ENCODE peak calls at places on chromosomes 4 and X, in nine cellular contexts. Z is K562; C is Peyer's patch; S is fibroblast of lung; R is right atrium auricular region; K is tibial artery; G is OCI-LY7; H is CD4-positive, alpha-beta memory T cell; P is adrenal gland. Y is an unnamed sample.

GRCh38 chrX:85429066-85429465 is 49.6 kb upstream of the POF1B start:
- DNase-seq in G (no peak), C (no peak), S (no peak), K (no peak), P (no peak), H (no peak), R (no peak), Z (no peak), Y (no peak)

GRCh38 chrX:114782925-114783324 is 199.0 kb downstream of the HTR2C start:
- DNase-seq in Z (no peak), P (no peak), C (no peak), K (no peak), R (no peak), S (no peak), H (no peak), G (no peak), Y (no peak)

GRCh38 chr4:11130195-11130975 is 298.3 kb downstream of the HS3ST1 start:
- DNase-seq in P (no peak), S (peak; percentile 98), G (no peak), H (no peak), C (no peak), R (no peak), Z (no peak), K (peak; percentile 29), Y (no peak)

GRCh38 chrX:11533211-11533651 is 132.5 kb downstream of the ARHGAP6 start:
- DNase-seq in H (peak; percentile 81), Z (peak; percentile 66), P (no peak), C (no peak), S (peak; percentile 78), K (no peak), R (no peak), G (peak; percentile 84), Y (no peak)

GRCh38 chrX:19585370-19586082 is 70.2 kb upstream of the MAP3K15 start:
- DNase-seq in S (no peak), K (no peak), R (no peak), G (no peak), C (no peak), H (no peak), Z (no peak), P (no peak), Y (no peak)

GRCh38 chrX:10110984-10111363 is 45.8 kb upstream of the CLCN4 start:
- DNase-seq in Z (no peak), H (peak; percentile 84), K (no peak), P (no peak), S (no peak), C (no peak), G (no peak), R (no peak), Y (no peak)

GRCh38 chrX:102627640-102628039 is 23.6 kb upstream of the GPRASP1 start:
- DNase-seq in H (peak; percentile 4), Z (no peak), C (no peak), R (no peak), S (no peak), K (no peak), G (no peak), P (no peak), Y (no peak)

GRCh38 chr4:146335763-146336412 is 121.5 kb downstream of the REELD1 start:
- DNase-seq in H (no peak), R (no peak), K (no peak), Z (no peak), G (no peak), S (no peak), P (no peak), C (no peak), Y (no peak)

GRCh38 chr4:6641164-6641970 is 882 bp downstream of the MRFAP1 start:
- DNase-seq in G (peak; percentile 52), Z (peak; percentile 55), P (peak; percentile 76), S (peak; percentile 56), H (peak; percentile 63), K (peak; percentile 42), R (no peak), C (peak; percentile 72), Y (peak; percentile 91)

GRCh38 chr4:139266583-139267257 is 13.3 kb downstream of the MGARP start:
- DNase-seq in K (peak; percentile 76), H (peak; percentile 76), P (peak; percentile 88), G (peak; percentile 86), S (peak; percentile 79), Z (peak; percentile 87), R (peak; percentile 73), C (peak; percentile 65), Y (peak; percentile 91)

GRCh38 chr4:6844986-6845385 is 62.5 kb downstream of the KIAA0232 start:
- DNase-seq in G (no peak), S (no peak), P (no peak), K (no peak), R (no peak), Z (peak; percentile 77), H (no peak), C (no peak), Y (no peak)

GRCh38 chr4:184292877-184293276 is 75.2 kb upstream of the ENPP6 start:
- DNase-seq in K (no peak), C (no peak), Z (no peak), R (no peak), G (no peak), H (no peak), S (no peak), P (no peak), Y (no peak)

GRCh38 chr4:83013420-83013867 is 2.8 kb upstream of the LIN54 start:
- DNase-seq in R (no peak), G (peak; percentile 38), S (no peak), Z (no peak), P (no peak), H (no peak), C (no peak), K (no peak), Y (no peak)

GRCh38 chr4:188266386-188266785 is 127.1 kb downstream of the TRIML1 start:
- DNase-seq in C (no peak), Z (no peak), H (no peak), R (no peak), G (no peak), P (no peak), S (no peak), K (no peak), Y (no peak)

GRCh38 chr4:69056921-69057562 is 39.2 kb upstream of the UGT2B7 start:
- DNase-seq in C (no peak), S (peak; percentile 37), K (no peak), Z (no peak), G (no peak), R (no peak), P (no peak), H (no peak), Y (no peak)

GRCh38 chrX:141468940-141469339 is 115.6 kb downstream of the SPANXA1 start:
- DNase-seq in G (no peak), C (no peak), Z (no peak), S (peak; percentile 81), R (no peak), K (no peak), P (no peak), H (no peak), Y (no peak)

GRCh38 chr4:6999172-7000086 is 43.7 kb upstream of the TADA2B start:
- DNase-seq in R (no peak), G (no peak), C (no peak), K (no peak), Z (peak; percentile 30), H (peak; percentile 45), S (no peak), P (no peak), Y (peak; percentile 73)

GRCh38 chr4:81227968-81228367 is 12.9 kb upstream of the PRKG2 start:
- DNase-seq in H (no peak), Z (no peak), K (no peak), C (no peak), S (no peak), G (no peak), P (no peak), R (no peak), Y (no peak)

GRCh38 chr4:171924761-171925376 is 111.7 kb downstream of the GALNTL6 start:
- DNase-seq in S (no peak), P (no peak), C (no peak), K (no peak), H (no peak), Z (no peak), G (no peak), R (no peak), Y (no peak)

GRCh38 chrX:136063340-136064079 is 78.3 kb downstream of the SLC9A6 start:
- DNase-seq in S (no peak), C (no peak), Z (no peak), P (no peak), G (no peak), H (no peak), K (peak; percentile 57), R (peak; percentile 65), Y (no peak)

GRCh38 chrX:45187731-45188130 is 12.9 kb downstream of the DIPK2B start:
- DNase-seq in G (no peak), C (no peak), S (no peak), K (no peak), H (no peak), P (no peak), R (no peak), Z (no peak), Y (no peak)
- H3K27ac ChIP-seq in G (no peak overlapping the region), C (no peak overlapping the region), S (peak overlapping the region; percentile 4), K (no peak overlapping the region), H (no peak overlapping the region), P (no peak overlapping the region), R (peak overlapping the region; percentile 29), Z (no peak overlapping the region), Y (peak overlapping the region; percentile 60)

DNA sequence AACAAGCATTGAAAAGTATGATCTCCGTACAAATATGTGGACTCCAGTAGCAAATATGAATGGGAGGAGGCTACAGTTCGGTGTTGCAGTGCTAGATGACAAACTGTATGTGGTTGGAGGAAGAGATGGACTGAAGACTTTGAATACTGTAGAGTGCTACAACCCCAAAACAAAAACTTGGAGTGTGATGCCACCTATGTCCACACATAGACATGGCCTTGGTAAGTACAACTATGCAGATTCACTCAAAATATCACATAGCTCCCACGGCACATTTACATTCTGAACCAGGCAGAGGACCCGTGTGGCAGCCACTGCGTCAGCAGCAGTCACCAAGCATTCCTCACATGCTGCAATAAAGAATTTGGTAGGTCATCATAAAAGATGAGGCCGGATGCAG is 41.3 kb downstream of the KLHL5 start:
- DNase-seq in Z (no peak), R (no peak), P (no peak), G (peak; percentile 21), H (no peak), K (no peak), C (no peak), S (no peak), Y (no peak)
- H3K36me3 ChIP-seq in Z (peaks cover 9% of the 10 kb centered on the region), R (peaks cover 5% of the 10 kb centered on the region), P (peaks cover 5% of the 10 kb centered on the region), G (peaks cover 29% of the 10 kb centered on the region), H (peaks cover 4% of the 10 kb centered on the region), K (peaks cover 23% of the 10 kb centered on the region), C (no peaks in the 10 kb centered on the region), S (peaks cover 2% of the 10 kb centered on the region), Y (peaks cover 3% of the 10 kb centered on the region)

DNA sequence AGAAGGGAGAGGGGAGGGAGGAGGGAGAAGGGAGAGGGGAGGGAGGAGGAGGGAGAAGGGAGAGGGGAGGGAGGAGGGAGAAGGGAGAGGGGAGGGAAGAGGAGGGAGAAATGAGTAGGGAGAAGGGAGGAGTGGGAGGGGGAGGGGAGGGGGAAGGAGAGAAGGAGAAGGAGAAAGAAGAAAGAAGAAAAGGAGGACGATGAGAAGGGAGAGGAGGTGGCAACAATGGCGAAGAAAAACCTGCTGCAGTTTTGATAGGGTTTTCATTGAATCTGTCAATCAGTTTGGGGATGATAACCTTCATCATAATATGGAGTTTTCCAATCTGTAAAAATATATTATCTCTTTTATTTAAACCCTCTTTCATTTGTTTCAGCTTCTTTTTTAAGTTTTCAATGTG is 185.2 kb downstream of the ADAM29 start:
- DNase-seq in K (no peak), H (no peak), Z (no peak), S (no peak), G (no peak), P (no peak), C (no peak), R (no peak), Y (no peak)
- H3K9me3 ChIP-seq in K (no peaks in the 10 kb centered on the region), H (no peaks in the 10 kb centered on the region), Z (no peaks in the 10 kb centered on the region), S (no peaks in the 10 kb centered on the region), G (peaks cover 25% of the 10 kb centered on the region), P (no peaks in the 10 kb centered on the region), C (no peaks in the 10 kb centered on the region), R (no peaks in the 10 kb centered on the region), Y (no peaks in the 10 kb centered on the region)

GRCh38 chr4:152961041-152961751 is 25.1 kb downstream of the FHDC1 start:
- DNase-seq in K (no peak), P (peak; percentile 58), R (no peak), C (no peak), H (no peak), G (no peak), S (no peak), Z (no peak), Y (no peak)
- H3K27ac ChIP-seq in K (peak overlapping the region; percentile 64), P (peak overlapping the region; percentile 19), R (no peak overlapping the region), C (no peak overlapping the region), H (no peak overlapping the region), G (no peak overlapping the region), S (no peak overlapping the region), Z (no peak overlapping the region), Y (peak overlapping the region; percentile 54)